ENCODE peak calls at places on chromosome 6, in six cellular contexts. T is tibial artery; V is CD8-positive, alpha-beta T cell; H is upper lobe of left lung; P is heart right ventricle; S is A549. L is an unnamed sample. For H3K4me1 and H3K9me3, the result is how much of the 10 kb centered on the place peaks cover.

GRCh38 chr6:164322533-164322932 is 908.0 kb downstream of the QKI start:
- DNase-seq in P (no peak), H (no peak), V (no peak), S (no peak), T (no peak), L (no peak)

GRCh38 chr6:119463081-119463626 is 113.6 kb upstream of the MAN1A1 start:
- DNase-seq in S (no peak), V (no peak), T (no peak), P (no peak), H (no peak), L (no peak)

GRCh38 chr6:77037439-77037838 is 425.9 kb downstream of the HTR1B start:
- DNase-seq in H (no peak), T (no peak), S (no peak), P (no peak), V (no peak), L (no peak)

GRCh38 chr6:44222486-44222986 is 859 bp upstream of the SLC29A1 start:
- DNase-seq in V (no peak), S (no peak), T (no peak), P (no peak), H (no peak), L (no peak)

GRCh38 chr6:157789861-157790260 is 33.2 kb upstream of the SNX9 start:
- DNase-seq in T (no peak), V (no peak), H (no peak), S (no peak), P (no peak), L (no peak)

GRCh38 chr6:43964659-43965570 is 162.3 kb downstream of the MRPL14 start:
- DNase-seq in V (no peak), H (no peak), T (no peak), S (no peak), P (no peak), L (no peak)

GRCh38 chr6:26457796-26458688 is at the start of gene BTN2A1:
- DNase-seq in P (peak), T (peak), H (peak), V (peak), S (peak), L (peak)

GRCh38 chr6:108441141-108441540 is 119.6 kb upstream of the FOXO3 start:
- DNase-seq in P (no peak), S (no peak), H (no peak), V (no peak), T (no peak), L (no peak)

DNA sequence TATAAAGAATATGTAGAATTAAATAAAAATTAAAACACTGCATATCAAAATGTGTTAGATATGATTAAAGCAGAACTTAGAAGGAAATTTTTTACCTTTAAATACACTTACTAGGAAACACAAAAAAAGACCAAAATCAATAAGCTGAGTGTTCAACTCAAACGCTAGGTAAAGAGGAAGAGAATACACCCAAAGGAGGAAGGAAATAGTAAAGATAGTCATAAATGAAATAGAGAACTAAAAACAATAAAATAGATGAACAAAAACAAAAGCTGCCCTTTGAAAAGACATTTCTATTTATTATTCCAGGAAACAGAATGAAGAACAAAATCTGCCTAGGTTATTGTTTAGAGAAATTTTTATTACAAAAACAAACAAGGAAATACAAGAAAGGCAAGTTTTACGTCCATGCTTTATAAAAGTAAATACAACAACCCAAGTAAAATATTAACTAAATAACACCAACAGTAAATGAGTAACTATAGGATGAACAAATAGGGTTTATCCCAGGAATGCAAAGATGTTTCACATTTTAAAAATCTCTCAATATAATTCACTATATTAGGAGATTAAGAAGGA is 20.1 kb downstream of the HLA-DMB start:
- DNase-seq in T (no peak), P (no peak), H (no peak), V (no peak), S (no peak), L (no peak)
- H3K27ac ChIP-seq in T (no peak), P (peak), H (no peak), V (no peak), S (peak), L (no peak)

DNA sequence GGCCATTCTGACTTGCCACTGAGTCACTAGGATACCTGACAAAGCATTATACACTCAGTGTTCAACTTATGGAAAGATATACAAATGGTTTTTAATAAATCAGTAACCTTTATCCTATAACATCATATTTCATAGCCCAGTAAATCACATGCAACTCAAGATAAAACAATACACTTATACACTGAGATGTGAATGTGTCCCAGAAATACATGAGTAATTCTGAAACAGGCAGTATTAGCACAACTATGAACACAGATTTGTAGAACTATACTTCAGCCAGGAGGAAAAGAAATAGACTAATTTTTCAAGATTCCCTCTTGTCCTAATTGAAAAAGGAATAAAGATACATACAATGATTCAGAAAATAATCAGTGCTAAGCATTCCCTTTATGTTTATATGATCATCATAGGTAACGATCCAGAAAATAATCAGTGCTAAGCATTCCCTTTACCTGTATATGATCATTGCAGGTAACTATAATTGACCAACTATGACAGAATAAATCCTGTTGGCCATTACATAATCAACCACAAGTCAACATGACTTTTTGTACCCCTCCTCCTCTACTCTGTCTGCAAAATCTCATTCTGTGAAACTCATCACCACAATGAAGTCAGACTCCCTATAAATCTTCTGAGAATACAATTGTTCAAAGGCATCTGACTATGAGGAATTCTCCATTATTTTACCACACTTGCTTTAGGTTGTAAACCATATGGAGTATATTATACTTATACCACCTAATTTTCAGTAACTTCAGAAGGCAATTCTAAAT is 30.3 kb downstream of the HACE1 start:
- DNase-seq in H (no peak), P (no peak), T (no peak), S (no peak), V (no peak), L (no peak)
- H3K4me1 ChIP-seq in H (under half), P (under half), T (under half), S (under half), V (under half), L (under half)

GRCh38 chr6:920512-920911 is 227.6 kb upstream of the EXOC2 start:
- DNase-seq in S (no peak), H (no peak), P (no peak), V (no peak), T (no peak), L (no peak)

GRCh38 chr6:919499-919898 is 226.6 kb upstream of the EXOC2 start:
- DNase-seq in T (no peak), V (no peak), P (no peak), H (no peak), S (no peak), L (no peak)

GRCh38 chr6:924661-925060 is 231.7 kb upstream of the EXOC2 start:
- DNase-seq in S (no peak), H (peak), V (no peak), T (no peak), P (no peak), L (no peak)

GRCh38 chr6:917939-918338 is 225.0 kb upstream of the EXOC2 start:
- DNase-seq in S (no peak), T (no peak), H (no peak), V (no peak), P (no peak), L (no peak)

DNA sequence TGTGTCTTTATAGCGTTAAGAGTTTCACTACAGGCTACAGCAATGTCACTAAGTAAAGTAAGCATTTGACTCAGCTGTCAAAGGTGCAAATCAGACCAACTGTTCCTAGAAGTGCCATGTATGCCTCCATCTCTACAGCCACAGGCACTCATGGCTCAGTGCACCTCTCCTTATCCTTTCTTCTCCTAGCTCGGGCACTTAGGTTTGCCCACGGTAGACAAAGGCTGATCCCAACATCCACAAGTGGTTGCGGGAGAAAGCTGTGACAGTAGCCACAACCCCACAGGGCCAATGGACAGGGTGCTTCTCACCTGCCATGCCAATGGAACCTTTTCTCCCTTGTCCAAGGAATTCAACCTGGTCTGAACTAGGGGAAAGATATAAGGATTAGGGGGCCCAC is 228.5 kb upstream of the EXOC2 start:
- DNase-seq in V (no peak), H (no peak), P (no peak), S (no peak), T (no peak), L (no peak)
- H3K9me3 ChIP-seq in V (under half), H (under half), P (under half), S (under half), T (under half), L (under half)

GRCh38 chr6:28356666-28357020 is 6.9 kb downstream of the ZKSCAN3 start:
- DNase-seq in H (peak), S (no peak), V (no peak), P (no peak), T (no peak), L (no peak)
- H3K27ac ChIP-seq in H (peak), S (peak), V (no peak), P (peak), T (peak), L (no peak)

GRCh38 chr6:144364208-144364718 is 79.1 kb downstream of the UTRN start:
- DNase-seq in S (no peak), H (no peak), V (no peak), T (no peak), P (no peak), L (no peak)
- H3K4me1 ChIP-seq in S (under half), H (under half), V (under half), T (under half), P (under half), L (half or more)

DNA sequence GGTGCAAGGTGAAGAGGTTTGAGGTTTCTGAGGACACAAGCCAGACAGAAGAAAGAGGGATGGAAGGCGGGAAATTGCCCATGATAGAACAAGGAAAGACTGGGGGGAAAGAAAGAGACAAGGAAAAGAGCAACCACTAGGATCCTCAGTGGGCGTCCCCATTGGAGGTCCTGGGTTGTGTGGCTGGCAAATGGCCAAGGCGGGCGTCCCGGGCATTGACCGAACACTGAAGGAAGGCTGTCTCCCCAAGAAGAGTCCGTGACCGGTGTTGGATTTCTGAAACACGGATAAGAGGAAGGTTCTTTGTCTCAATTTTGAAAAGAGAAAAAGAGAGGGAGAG is 746.6 kb upstream of the ADGRB3 start:
- DNase-seq in S (no peak), H (peak), P (no peak), T (no peak), V (no peak), L (no peak)
- H3K9me3 ChIP-seq in S (under half), H (under half), P (under half), T (under half), V (under half), L (under half)

GRCh38 chr6:53437557-53438202 is 88.9 kb upstream of the ELOVL5 start:
- DNase-seq in P (no peak), S (peak), V (no peak), H (no peak), T (no peak), L (peak)

GRCh38 chr6:53441761-53442160 is 93.0 kb upstream of the ELOVL5 start:
- DNase-seq in V (no peak), H (no peak), S (no peak), T (no peak), P (no peak), L (no peak)

GRCh38 chr6:53440331-53440730 is 91.6 kb upstream of the ELOVL5 start:
- DNase-seq in H (no peak), S (no peak), T (no peak), V (no peak), P (no peak), L (no peak)

GRCh38 chr6:53439556-53439955 is 90.8 kb upstream of the ELOVL5 start:
- DNase-seq in V (no peak), H (no peak), S (no peak), P (no peak), T (no peak), L (no peak)

DNA sequence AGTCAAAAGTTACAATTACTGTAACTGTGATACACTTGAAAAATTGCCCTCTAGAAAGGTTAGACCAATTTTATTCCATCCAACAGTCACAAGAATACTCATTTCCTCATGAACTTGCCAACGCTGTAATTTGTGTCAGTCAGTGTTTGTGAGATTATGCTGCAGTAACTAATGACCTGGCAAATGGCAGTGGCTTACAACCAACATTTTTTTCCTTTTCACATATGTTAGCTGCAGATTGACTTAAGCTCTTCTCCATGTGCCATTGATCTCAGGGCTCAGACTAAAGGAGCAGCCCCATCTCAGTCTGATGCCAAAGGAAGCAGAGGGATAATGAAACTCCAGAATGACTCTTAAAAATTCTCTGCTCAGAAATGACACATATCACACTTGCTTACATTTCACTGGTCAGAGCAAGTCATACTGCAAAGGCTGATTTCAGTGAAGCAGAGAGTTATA is 92.3 kb upstream of the ELOVL5 start:
- DNase-seq in P (no peak), V (no peak), T (no peak), H (no peak), S (no peak), L (no peak)
- H3K27ac ChIP-seq in P (peak), V (no peak), T (peak), H (no peak), S (no peak), L (no peak)

GRCh38 chr6:7137335-7138106 is 29.8 kb downstream of the RREB1 start:
- DNase-seq in V (peak), T (peak), H (no peak), P (peak), S (no peak), L (peak)

GRCh38 chr6:7132398-7132797 is 24.6 kb downstream of the RREB1 start:
- DNase-seq in P (no peak), S (no peak), V (no peak), T (no peak), H (no peak), L (no peak)

GRCh38 chr6:7136859-7137334 is 29.1 kb downstream of the RREB1 start:
- DNase-seq in H (no peak), S (no peak), P (no peak), V (no peak), T (no peak), L (no peak)

GRCh38 chr6:7135755-7136154 is 28.0 kb downstream of the RREB1 start:
- DNase-seq in V (no peak), H (no peak), P (no peak), S (no peak), T (no peak), L (no peak)

GRCh38 chr6:7134999-7135735 is 27.4 kb downstream of the RREB1 start:
- DNase-seq in S (no peak), H (no peak), V (no peak), T (no peak), P (no peak), L (no peak)
- H3K4me1 ChIP-seq in S (half or more), H (under half), V (half or more), T (under half), P (under half), L (under half)

GRCh38 chr6:168415993-168416530 is 24.9 kb upstream of the SMOC2 start:
- DNase-seq in V (no peak), H (peak), S (no peak), T (no peak), P (no peak), L (no peak)

GRCh38 chr6:168416531-168416930 is 24.5 kb upstream of the SMOC2 start:
- DNase-seq in V (no peak), P (no peak), T (no peak), H (peak), S (no peak), L (no peak)

GRCh38 chr6:168418151-168418551 is 22.8 kb upstream of the SMOC2 start:
- DNase-seq in T (no peak), V (no peak), P (no peak), H (no peak), S (no peak), L (no peak)

GRCh38 chr6:168417660-168418059 is 23.3 kb upstream of the SMOC2 start:
- DNase-seq in V (no peak), T (no peak), P (no peak), S (no peak), H (no peak), L (no peak)

GRCh38 chr6:168417158-168417557 is 23.8 kb upstream of the SMOC2 start:
- DNase-seq in P (peak), T (no peak), S (no peak), V (no peak), H (peak), L (no peak)
- H3K9me3 ChIP-seq in P (under half), T (under half), S (under half), V (under half), H (under half), L (under half)

DNA sequence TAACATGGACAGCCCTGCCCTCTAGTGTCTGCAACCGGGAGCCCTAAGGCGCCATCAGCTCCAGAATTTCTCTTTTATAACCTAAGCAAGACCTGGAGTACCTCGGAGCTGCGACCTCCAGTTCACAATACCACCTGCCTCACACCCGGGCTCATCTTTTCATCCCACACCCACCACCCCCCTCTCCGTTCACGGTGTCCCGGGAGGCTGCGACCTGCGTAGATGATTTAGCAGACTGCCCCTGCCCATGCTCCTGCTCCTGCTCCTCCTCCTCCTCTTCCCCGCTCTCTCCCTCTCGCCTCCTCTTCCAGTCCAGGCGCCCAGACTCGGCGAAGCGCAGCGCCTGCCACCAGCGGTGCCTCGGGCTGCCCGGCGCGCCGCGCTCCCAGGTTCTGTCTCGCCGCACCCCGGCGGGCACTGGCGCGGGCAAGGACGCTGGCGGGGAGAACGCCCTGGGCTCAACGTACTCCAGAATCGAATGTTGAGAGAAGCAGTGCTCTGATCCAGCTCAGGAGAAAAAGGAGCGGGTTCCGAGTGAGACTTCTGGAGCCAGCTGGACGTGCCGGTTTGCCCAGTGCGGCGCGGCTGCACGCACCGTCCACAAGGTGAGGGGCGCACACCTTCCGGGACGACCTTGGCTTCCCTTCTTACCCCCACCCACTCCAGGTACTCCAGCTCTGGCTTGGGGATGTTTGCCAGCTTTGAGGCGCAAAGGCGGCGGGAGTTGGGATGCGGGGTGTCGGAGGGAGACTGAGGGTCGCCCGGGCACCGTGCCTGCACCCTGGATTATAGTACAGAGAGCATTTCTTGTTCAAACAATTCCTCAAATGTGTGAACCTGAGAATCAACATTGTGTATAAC is at the start of gene HTR1E:
- DNase-seq in T (no peak), V (no peak), S (peak), P (no peak), H (peak), L (no peak)
- H3K27ac ChIP-seq in T (no peak), V (no peak), S (no peak), P (no peak), H (no peak), L (no peak)